ENCODE peak calls at places on chromosomes 6 and 20, in seven cellular contexts. One of them, this sample, is unnamed.
A peak's percentile ranks its signal among the peaks of the same experiment; 100 is the strongest.

GRCh38 chr6:37083243-37084138 is 78.0 kb downstream of the FGD2 start:
- DNase-seq in IMR-90: peak; percentile 69
- DNase-seq in mesenchymal stem cell: peak; percentile 93
- DNase-seq in aorta: peak; percentile 90
- DNase-seq in SK-N-SH: peak; percentile 51
- DNase-seq in GM23248: peak; percentile 48
- DNase-seq in heart left ventricle: peak; percentile 67
- DNase-seq in this sample: peak; percentile 69

GRCh38 chr6:906920-907319 is 214.0 kb upstream of the EXOC2 start:
- DNase-seq in SK-N-SH: no peak
- DNase-seq in mesenchymal stem cell: no peak
- DNase-seq in aorta: no peak
- DNase-seq in heart left ventricle: no peak
- DNase-seq in IMR-90: peak; percentile 68
- DNase-seq in GM23248: no peak
- DNase-seq in this sample: no peak

GRCh38 chr20:23970049-23970448 is 18.5 kb downstream of the GGTLC1 start:
- DNase-seq in aorta: no peak
- DNase-seq in heart left ventricle: no peak
- DNase-seq in SK-N-SH: no peak
- DNase-seq in GM23248: no peak
- DNase-seq in IMR-90: no peak
- DNase-seq in mesenchymal stem cell: no peak
- DNase-seq in this sample: no peak

GRCh38 chr20:19934792-19935491 is 82.2 kb upstream of the NAA20 start:
- DNase-seq in aorta: peak; percentile 81
- DNase-seq in heart left ventricle: peak; percentile 81
- DNase-seq in GM23248: no peak
- DNase-seq in IMR-90: no peak
- DNase-seq in mesenchymal stem cell: peak; percentile 62
- DNase-seq in SK-N-SH: no peak
- DNase-seq in this sample: peak; percentile 75

GRCh38 chr20:24816431-24816830 is 132.6 kb upstream of the CST7 start:
- DNase-seq in heart left ventricle: no peak
- DNase-seq in mesenchymal stem cell: no peak
- DNase-seq in GM23248: no peak
- DNase-seq in IMR-90: no peak
- DNase-seq in aorta: no peak
- DNase-seq in SK-N-SH: no peak
- DNase-seq in this sample: no peak

GRCh38 chr6:34671801-34672656 is 24.5 kb downstream of the ILRUN start:
- DNase-seq in mesenchymal stem cell: peak; percentile 39
- DNase-seq in GM23248: peak; percentile 82
- DNase-seq in SK-N-SH: no peak
- DNase-seq in heart left ventricle: no peak
- DNase-seq in IMR-90: peak; percentile 55
- DNase-seq in aorta: peak; percentile 66
- DNase-seq in this sample: peak; percentile 68

GRCh38 chr6:140542858-140543257 is 1168.4 kb upstream of the CITED2 start:
- DNase-seq in aorta: no peak
- DNase-seq in GM23248: no peak
- DNase-seq in mesenchymal stem cell: no peak
- DNase-seq in heart left ventricle: no peak
- DNase-seq in IMR-90: no peak
- DNase-seq in SK-N-SH: no peak
- DNase-seq in this sample: no peak

GRCh38 chr6:150269130-150269856 is 99.5 kb upstream of the IYD start:
- DNase-seq in GM23248: no peak
- DNase-seq in mesenchymal stem cell: no peak
- DNase-seq in heart left ventricle: no peak
- DNase-seq in IMR-90: no peak
- DNase-seq in SK-N-SH: no peak
- DNase-seq in aorta: no peak
- DNase-seq in this sample: no peak

GRCh38 chr6:9292975-9293374 is 857.6 kb upstream of the SLC35B3 start:
- DNase-seq in mesenchymal stem cell: no peak
- DNase-seq in aorta: no peak
- DNase-seq in heart left ventricle: no peak
- DNase-seq in SK-N-SH: no peak
- DNase-seq in GM23248: no peak
- DNase-seq in IMR-90: peak; percentile 16
- DNase-seq in this sample: no peak

GRCh38 chr20:62376112-62377063 is 9.3 kb upstream of the LAMA5 start:
- DNase-seq in GM23248: peak; percentile 53
- DNase-seq in heart left ventricle: peak; percentile 68
- DNase-seq in SK-N-SH: no peak
- DNase-seq in aorta: peak; percentile 80
- DNase-seq in IMR-90: peak; percentile 32
- DNase-seq in mesenchymal stem cell: peak; percentile 83
- DNase-seq in this sample: no peak

GRCh38 chr20:54090230-54091119 is 20.1 kb upstream of the BCAS1 start:
- DNase-seq in GM23248: no peak
- DNase-seq in aorta: no peak
- DNase-seq in SK-N-SH: no peak
- DNase-seq in mesenchymal stem cell: no peak
- DNase-seq in IMR-90: no peak
- DNase-seq in heart left ventricle: no peak
- DNase-seq in this sample: no peak

GRCh38 chr20:15257471-15257870 is 920.1 kb upstream of the FLRT3 start:
- DNase-seq in IMR-90: no peak
- DNase-seq in SK-N-SH: no peak
- DNase-seq in aorta: no peak
- DNase-seq in GM23248: no peak
- DNase-seq in heart left ventricle: no peak
- DNase-seq in mesenchymal stem cell: no peak
- DNase-seq in this sample: no peak

GRCh38 chr20:23143098-23143497 is 57.0 kb upstream of the CD93 start:
- DNase-seq in aorta: peak; percentile 89
- DNase-seq in heart left ventricle: peak; percentile 83
- DNase-seq in GM23248: peak; percentile 93
- DNase-seq in SK-N-SH: no peak
- DNase-seq in mesenchymal stem cell: peak; percentile 92
- DNase-seq in IMR-90: peak; percentile 85
- DNase-seq in this sample: peak; percentile 37

GRCh38 chr20:50683570-50683969 is 7.8 kb downstream of the RIPOR3 start:
- DNase-seq in heart left ventricle: no peak
- DNase-seq in mesenchymal stem cell: no peak
- DNase-seq in GM23248: no peak
- DNase-seq in aorta: no peak
- DNase-seq in SK-N-SH: no peak
- DNase-seq in IMR-90: no peak
- DNase-seq in this sample: no peak

GRCh38 chr6:52745764-52746201 is 17.5 kb downstream of the GSTA2 start:
- DNase-seq in IMR-90: no peak
- DNase-seq in heart left ventricle: no peak
- DNase-seq in mesenchymal stem cell: no peak
- DNase-seq in GM23248: no peak
- DNase-seq in aorta: no peak
- DNase-seq in SK-N-SH: no peak
- DNase-seq in this sample: no peak

GRCh38 chr20:21840991-21841390 is 135.5 kb downstream of the PAX1 start:
- DNase-seq in mesenchymal stem cell: no peak
- DNase-seq in GM23248: peak; percentile 34
- DNase-seq in SK-N-SH: no peak
- DNase-seq in aorta: no peak
- DNase-seq in IMR-90: no peak
- DNase-seq in heart left ventricle: no peak
- DNase-seq in this sample: no peak

GRCh38 chr6:89888138-89888514 is 6.1 kb upstream of the GJA10 start:
- DNase-seq in IMR-90: no peak
- DNase-seq in SK-N-SH: no peak
- DNase-seq in GM23248: no peak
- DNase-seq in heart left ventricle: no peak
- DNase-seq in mesenchymal stem cell: no peak
- DNase-seq in aorta: no peak
- DNase-seq in this sample: no peak

GRCh38 chr6:1591243-1591642 is 18.5 kb upstream of the FOXC1 start:
- DNase-seq in mesenchymal stem cell: no peak
- DNase-seq in GM23248: no peak
- DNase-seq in aorta: no peak
- DNase-seq in IMR-90: no peak
- DNase-seq in SK-N-SH: no peak
- DNase-seq in heart left ventricle: no peak
- DNase-seq in this sample: no peak

GRCh38 chr6:113856011-113856551 is 1.1 kb upstream of the MARCKS start:
- DNase-seq in mesenchymal stem cell: peak; percentile 77
- DNase-seq in SK-N-SH: peak; percentile 22
- DNase-seq in aorta: peak; percentile 45
- DNase-seq in GM23248: peak; percentile 71
- DNase-seq in heart left ventricle: no peak
- DNase-seq in IMR-90: peak; percentile 66
- DNase-seq in this sample: peak; percentile 39

GRCh38 chr20:5667703-5668528 is 82.3 kb upstream of the SHLD1 start:
- DNase-seq in GM23248: peak; percentile 9
- DNase-seq in IMR-90: no peak
- DNase-seq in SK-N-SH: no peak
- DNase-seq in heart left ventricle: no peak
- DNase-seq in aorta: no peak
- DNase-seq in mesenchymal stem cell: no peak
- DNase-seq in this sample: no peak

GRCh38 chr20:51331466-51331865 is 211.1 kb downstream of the NFATC2 start:
- DNase-seq in heart left ventricle: no peak
- DNase-seq in SK-N-SH: no peak
- DNase-seq in mesenchymal stem cell: no peak
- DNase-seq in aorta: no peak
- DNase-seq in GM23248: no peak
- DNase-seq in IMR-90: peak; percentile 46
- DNase-seq in this sample: no peak

GRCh38 chr6:124682751-124683150 is 279.5 kb upstream of the RNF217 start:
- DNase-seq in mesenchymal stem cell: no peak
- DNase-seq in GM23248: no peak
- DNase-seq in heart left ventricle: no peak
- DNase-seq in IMR-90: no peak
- DNase-seq in SK-N-SH: no peak
- DNase-seq in aorta: no peak
- DNase-seq in this sample: no peak

GRCh38 chr6:142302427-142303190 is 802 bp downstream of the ADGRG6 start:
- DNase-seq in heart left ventricle: no peak
- DNase-seq in mesenchymal stem cell: peak; percentile 45
- DNase-seq in SK-N-SH: no peak
- DNase-seq in GM23248: no peak
- DNase-seq in IMR-90: peak; percentile 11
- DNase-seq in aorta: no peak
- DNase-seq in this sample: no peak

GRCh38 chr6:152769159-152769558 is 18.6 kb downstream of the VIP start:
- DNase-seq in aorta: no peak
- DNase-seq in mesenchymal stem cell: no peak
- DNase-seq in IMR-90: no peak
- DNase-seq in SK-N-SH: no peak
- DNase-seq in GM23248: no peak
- DNase-seq in heart left ventricle: no peak
- DNase-seq in this sample: no peak
- H3K4me3 ChIP-seq in aorta: no peak overlapping the region
- H3K4me3 ChIP-seq in mesenchymal stem cell: no peak overlapping the region
- H3K4me3 ChIP-seq in IMR-90: no peak overlapping the region
- H3K4me3 ChIP-seq in SK-N-SH: no peak overlapping the region
- H3K4me3 ChIP-seq in GM23248: no peak overlapping the region
- H3K4me3 ChIP-seq in heart left ventricle: no peak overlapping the region
- H3K4me3 ChIP-seq in this sample: no peak overlapping the region

GRCh38 chr6:41271901-41272395 is 14.5 kb downstream of the TREM1 start:
- DNase-seq in SK-N-SH: no peak
- DNase-seq in heart left ventricle: no peak
- DNase-seq in aorta: peak; percentile 83
- DNase-seq in GM23248: no peak
- DNase-seq in IMR-90: no peak
- DNase-seq in mesenchymal stem cell: no peak
- DNase-seq in this sample: peak; percentile 13

GRCh38 chr6:41273699-41274098 is 12.8 kb downstream of the TREM1 start:
- DNase-seq in aorta: no peak
- DNase-seq in GM23248: no peak
- DNase-seq in mesenchymal stem cell: no peak
- DNase-seq in IMR-90: no peak
- DNase-seq in heart left ventricle: no peak
- DNase-seq in SK-N-SH: no peak
- DNase-seq in this sample: no peak

GRCh38 chr6:41275489-41275888 is 11.0 kb downstream of the TREM1 start:
- DNase-seq in GM23248: no peak
- DNase-seq in aorta: no peak
- DNase-seq in SK-N-SH: no peak
- DNase-seq in IMR-90: no peak
- DNase-seq in mesenchymal stem cell: no peak
- DNase-seq in heart left ventricle: no peak
- DNase-seq in this sample: no peak

GRCh38 chr6:41274291-41274690 is 12.2 kb downstream of the TREM1 start:
- DNase-seq in mesenchymal stem cell: no peak
- DNase-seq in aorta: no peak
- DNase-seq in IMR-90: no peak
- DNase-seq in heart left ventricle: no peak
- DNase-seq in SK-N-SH: no peak
- DNase-seq in GM23248: no peak
- DNase-seq in this sample: no peak

GRCh38 chr6:41272591-41273175 is 13.8 kb downstream of the TREM1 start:
- DNase-seq in aorta: no peak
- DNase-seq in mesenchymal stem cell: no peak
- DNase-seq in heart left ventricle: no peak
- DNase-seq in SK-N-SH: no peak
- DNase-seq in GM23248: no peak
- DNase-seq in IMR-90: no peak
- DNase-seq in this sample: no peak
- H3K4me1 ChIP-seq in aorta: no peaks in the 10 kb centered on the region
- H3K4me1 ChIP-seq in mesenchymal stem cell: no peaks in the 10 kb centered on the region
- H3K4me1 ChIP-seq in heart left ventricle: no peaks in the 10 kb centered on the region
- H3K4me1 ChIP-seq in SK-N-SH: no peaks in the 10 kb centered on the region
- H3K4me1 ChIP-seq in GM23248: no peaks in the 10 kb centered on the region
- H3K4me1 ChIP-seq in IMR-90: no peaks in the 10 kb centered on the region
- H3K4me1 ChIP-seq in this sample: no peaks in the 10 kb centered on the region

DNA sequence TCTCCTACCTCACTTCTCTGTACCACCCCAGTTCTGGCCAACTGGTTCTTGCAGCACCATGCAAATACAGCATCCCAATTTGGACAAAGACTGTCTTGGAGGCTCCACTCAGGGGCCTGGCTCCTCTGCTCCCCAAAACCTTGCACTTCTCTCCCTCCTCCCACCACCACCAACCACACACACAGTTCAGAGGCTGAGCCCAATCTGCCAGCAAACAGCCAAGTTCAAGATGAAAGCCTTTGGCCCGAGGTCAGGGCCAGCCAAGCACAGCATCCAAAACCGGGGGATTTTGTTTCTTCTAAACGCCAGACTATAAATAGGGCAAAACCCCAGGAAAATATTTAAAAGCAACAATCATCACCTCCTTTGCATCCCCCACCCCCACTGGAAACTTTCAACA is 5.7 kb downstream of the KCNK5 start:
- DNase-seq in mesenchymal stem cell: no peak
- DNase-seq in GM23248: no peak
- DNase-seq in SK-N-SH: no peak
- DNase-seq in aorta: no peak
- DNase-seq in heart left ventricle: no peak
- DNase-seq in IMR-90: no peak
- DNase-seq in this sample: no peak
- H3K4me3 ChIP-seq in mesenchymal stem cell: no peak overlapping the region
- H3K4me3 ChIP-seq in GM23248: no peak overlapping the region
- H3K4me3 ChIP-seq in SK-N-SH: no peak overlapping the region
- H3K4me3 ChIP-seq in aorta: no peak overlapping the region
- H3K4me3 ChIP-seq in heart left ventricle: no peak overlapping the region
- H3K4me3 ChIP-seq in IMR-90: no peak overlapping the region
- H3K4me3 ChIP-seq in this sample: no peak overlapping the region

DNA sequence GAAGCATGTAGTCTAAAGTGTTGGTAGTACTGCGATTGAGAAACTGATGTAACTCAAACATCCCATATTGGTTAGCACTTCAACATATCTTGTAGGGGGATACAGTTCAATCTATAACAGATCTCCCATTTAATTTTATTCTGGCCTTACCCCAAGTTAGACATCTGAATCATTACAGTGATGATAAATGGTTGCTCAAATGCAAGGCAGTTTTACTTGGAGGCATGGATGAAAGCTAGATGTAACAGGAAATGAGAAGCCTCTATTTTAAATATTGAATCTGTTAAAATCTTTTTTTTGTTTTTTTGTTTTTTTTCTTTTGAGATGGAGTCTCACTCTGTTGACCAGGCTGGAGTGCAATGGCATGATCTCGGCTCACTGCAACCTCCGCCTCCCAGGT is 44.2 kb upstream of the FAM50B start:
- DNase-seq in SK-N-SH: no peak
- DNase-seq in GM23248: peak; percentile 42
- DNase-seq in heart left ventricle: no peak
- DNase-seq in aorta: no peak
- DNase-seq in IMR-90: no peak
- DNase-seq in mesenchymal stem cell: no peak
- DNase-seq in this sample: no peak
- H3K4me1 ChIP-seq in SK-N-SH: peaks cover 6% of the 10 kb centered on the region
- H3K4me1 ChIP-seq in GM23248: peaks cover 54% of the 10 kb centered on the region
- H3K4me1 ChIP-seq in heart left ventricle: peaks cover 42% of the 10 kb centered on the region
- H3K4me1 ChIP-seq in aorta: peaks cover 5% of the 10 kb centered on the region
- H3K4me1 ChIP-seq in IMR-90: peaks cover 30% of the 10 kb centered on the region
- H3K4me1 ChIP-seq in mesenchymal stem cell: peaks cover 21% of the 10 kb centered on the region
- H3K4me1 ChIP-seq in this sample: peaks cover 3% of the 10 kb centered on the region

This sample was measured in transverse colon.